ENCODE peak calls at places on chromosomes 13 and 19, in ten cellular contexts. O is AG08395; S is NCI-H146; L is H54; Z is A673; A is activated T-cell treated with anti-CD3 and anti-CD28 coated beads for 1 hour; R is NCI-H2029 treated with DMSO at 0.1 percent for 48 hours; D is NCI-H82; F is colonic mucosa; N is stimulated activated naive CD4-positive, alpha-beta T cell. K is an unnamed sample.

GRCh38 chr13:111639994-111640393 is 319.6 kb downstream of the TEX29 start:
- DNase-seq in O (no peak), S (no peak), L (no peak), Z (peak), A (no peak), R (peak), D (no peak), F (no peak), N (no peak), K (no peak)

GRCh38 chr19:368624-369020 is 24.0 kb upstream of the MIER2 start:
- DNase-seq in O (no peak), S (no peak), L (no peak), Z (no peak), A (no peak), R (no peak), D (no peak), F (no peak), N (no peak), K (no peak)

GRCh38 chr13:29918845-29919244 is 68.4 kb upstream of the UBL3 start:
- DNase-seq in O (peak), S (no peak), L (no peak), Z (no peak), A (no peak), R (no peak), D (no peak), F (no peak), N (no peak), K (no peak)

GRCh38 chr19:3606174-3606689 is 443 bp downstream of the TBXA2R start:
- DNase-seq in O (peak), S (peak), L (peak), Z (no peak), A (no peak), R (no peak), D (peak), F (peak), N (no peak), K (peak)

GRCh38 chr19:35644987-35645679 is 3.0 kb upstream of the COX6B1 start:
- DNase-seq in O (peak), S (peak), L (no peak), Z (peak), A (peak), R (peak), D (peak), F (peak), N (peak), K (peak)

GRCh38 chr13:107466326-107466725 is 749.0 kb downstream of the LIG4 start:
- DNase-seq in O (no peak), S (no peak), L (peak), Z (no peak), A (no peak), R (no peak), D (no peak), F (no peak), N (no peak), K (no peak)

GRCh38 chr19:54388803-54389144 is 24.0 kb upstream of the LAIR1 start:
- DNase-seq in O (no peak), S (no peak), L (no peak), Z (no peak), A (no peak), R (no peak), D (no peak), F (no peak), N (no peak), K (no peak)

GRCh38 chr13:93249259-93249917 is 22.8 kb downstream of the GPC6 start:
- DNase-seq in O (peak), S (peak), L (peak), Z (peak), A (no peak), R (peak), D (no peak), F (no peak), N (no peak), K (no peak)

GRCh38 chr13:49641810-49642291 is 13.5 kb downstream of the ARL11 start:
- DNase-seq in O (peak), S (no peak), L (peak), Z (no peak), A (no peak), R (no peak), D (no peak), F (peak), N (no peak), K (no peak)

GRCh38 chr19:5039642-5040543 is 71.0 kb downstream of the KDM4B start:
- DNase-seq in O (no peak), S (no peak), L (no peak), Z (no peak), A (no peak), R (no peak), D (no peak), F (no peak), N (no peak), K (no peak)

GRCh38 chr19:1566392-1567115 is 1.6 kb downstream of the MEX3D start:
- DNase-seq in O (peak), S (peak), L (peak), Z (peak), A (no peak), R (peak), D (peak), F (peak), N (peak), K (no peak)

GRCh38 chr13:101554420-101555125 is 102.1 kb downstream of the ITGBL1 start:
- DNase-seq in O (peak), S (no peak), L (no peak), Z (peak), A (no peak), R (no peak), D (peak), F (no peak), N (no peak), K (no peak)

GRCh38 chr19:41871573-41872383 is 5.3 kb upstream of the CD79A start:
- DNase-seq in O (no peak), S (no peak), L (no peak), Z (no peak), A (no peak), R (no peak), D (peak), F (no peak), N (peak), K (peak)

GRCh38 chr13:75818181-75819110 is 182.3 kb downstream of the LMO7 start:
- DNase-seq in O (no peak), S (no peak), L (no peak), Z (no peak), A (no peak), R (no peak), D (no peak), F (no peak), N (no peak), K (no peak)

GRCh38 chr13:90867336-90867683 is 480.2 kb upstream of the MIR17HG start:
- DNase-seq in O (peak), S (peak), L (peak), Z (peak), A (no peak), R (peak), D (peak), F (peak), N (no peak), K (no peak)

GRCh38 chr19:15869109-15869555 is 28.7 kb downstream of the CYP4F2 start:
- DNase-seq in O (peak), S (no peak), L (peak), Z (peak), A (peak), R (peak), D (peak), F (peak), N (peak), K (no peak)

GRCh38 chr13:22837980-22838615 is 342.7 kb upstream of the SGCG start:
- DNase-seq in O (peak), S (no peak), L (no peak), Z (no peak), A (no peak), R (no peak), D (no peak), F (no peak), N (no peak), K (no peak)

GRCh38 chr13:23752111-23753001 is 136.8 kb downstream of the MIPEP start:
- DNase-seq in O (no peak), S (no peak), L (no peak), Z (no peak), A (no peak), R (no peak), D (peak), F (no peak), N (no peak), K (no peak)

GRCh38 chr19:947707-948533 is 22.1 kb downstream of the ARID3A start:
- DNase-seq in O (no peak), S (no peak), L (no peak), Z (no peak), A (no peak), R (no peak), D (no peak), F (peak), N (no peak), K (no peak)

GRCh38 chr19:18765224-18765623 is 25.9 kb downstream of the COMP start:
- DNase-seq in O (no peak), S (peak), L (no peak), Z (no peak), A (no peak), R (peak), D (no peak), F (peak), N (no peak), K (no peak)

K was measured in effector CD8-positive, alpha-beta T cell.